ENCODE peak calls at places on chromosomes 12 and 14, in eight cellular contexts. K, G, J, B, Q, U, Y and R are unnamed samples.

GRCh38 chr14:37034410-37035285 is 137.8 kb downstream of the SLC25A21 start:
- ATAC-seq in K (no peak), G (no peak), J (no peak), B (no peak), Q (no peak), U (peak; percentile 11), Y (no peak), R (no peak)

GRCh38 chr12:52800259-52800917 is 4.5 kb upstream of the KRT3 start:
- ATAC-seq in K (no peak), G (no peak), J (no peak), B (no peak), Q (no peak), U (no peak), Y (no peak), R (no peak)

GRCh38 chr12:57127101-57127709 is 1.1 kb upstream of the LRP1 start:
- ATAC-seq in K (peak; percentile 56), G (peak; percentile 54), J (peak; percentile 76), B (peak; percentile 34), Q (peak; percentile 71), U (peak; percentile 47), Y (peak; percentile 83), R (no peak)

GRCh38 chr12:103348935-103349334 is 146.8 kb downstream of the C12orf42 start:
- ATAC-seq in K (peak; percentile 21), G (no peak), J (no peak), B (no peak), Q (no peak), U (no peak), Y (no peak), R (no peak)

GRCh38 chr12:123145211-123145610 is 5.7 kb downstream of the PITPNM2 start:
- ATAC-seq in K (no peak), G (no peak), J (no peak), B (no peak), Q (no peak), U (no peak), Y (no peak), R (no peak)

GRCh38 chr12:72141381-72141780 is 130.8 kb upstream of the TRHDE start:
- ATAC-seq in K (no peak), G (no peak), J (no peak), B (no peak), Q (no peak), U (no peak), Y (peak; percentile 56), R (no peak)

GRCh38 chr14:102616318-102616717 is 23.9 kb downstream of the RCOR1 start:
- ATAC-seq in K (no peak), G (no peak), J (no peak), B (no peak), Q (no peak), U (no peak), Y (no peak), R (peak; percentile 19)

GRCh38 chr14:93239869-93240677 is 33.0 kb downstream of the UBR7 start:
- ATAC-seq in K (no peak), G (no peak), J (no peak), B (no peak), Q (no peak), U (no peak), Y (no peak), R (no peak)

GRCh38 chr14:68368850-68369249 is 424.0 kb downstream of the ZFP36L1 start:
- ATAC-seq in K (peak; percentile 74), G (no peak), J (no peak), B (peak; percentile 97), Q (no peak), U (no peak), Y (no peak), R (no peak)

GRCh38 chr12:100384549-100384916 is 27.7 kb downstream of the SLC17A8 start:
- ATAC-seq in K (no peak), G (no peak), J (no peak), B (no peak), Q (no peak), U (no peak), Y (peak; percentile 43), R (no peak)

GRCh38 chr12:26196424-26196722 is 1.0 kb downstream of the SSPN start:
- ATAC-seq in K (no peak), G (peak; percentile 59), J (peak; percentile 18), B (no peak), Q (peak; percentile 65), U (peak; percentile 25), Y (peak; percentile 26), R (peak; percentile 6)

GRCh38 chr12:27922591-27923139 is 49.9 kb downstream of the PTHLH start:
- ATAC-seq in K (no peak), G (peak; percentile 72), J (peak; percentile 63), B (no peak), Q (peak; percentile 86), U (peak; percentile 91), Y (no peak), R (no peak)

GRCh38 chr12:27488479-27488878 is 35.5 kb upstream of the PPFIBP1 start:
- ATAC-seq in K (no peak), G (no peak), J (no peak), B (no peak), Q (no peak), U (no peak), Y (no peak), R (no peak)

GRCh38 chr14:77123381-77124344 is 17.9 kb downstream of the ZDHHC22 start:
- ATAC-seq in K (peak; percentile 37), G (peak; percentile 65), J (peak; percentile 92), B (no peak), Q (peak; percentile 69), U (peak; percentile 98), Y (peak; percentile 57), R (no peak)

GRCh38 chr12:31951939-31952338 is 7.3 kb upstream of the RESF1 start:
- ATAC-seq in K (peak; percentile 41), G (no peak), J (no peak), B (no peak), Q (no peak), U (no peak), Y (no peak), R (no peak)

GRCh38 chr14:65103150-65103760 is 938 bp upstream of the MAX start:
- ATAC-seq in K (no peak), G (peak; percentile 1), J (peak; percentile 3), B (no peak), Q (no peak), U (no peak), Y (peak; percentile 8), R (no peak)

GRCh38 chr12:10409387-10409786 is at the start of gene KLRC4:
- ATAC-seq in K (no peak), G (no peak), J (no peak), B (peak; percentile 72), Q (no peak), U (no peak), Y (no peak), R (no peak)

GRCh38 chr14:73814158-73814557 is 37.5 kb upstream of the PTGR2 start:
- ATAC-seq in K (peak; percentile 95), G (no peak), J (no peak), B (no peak), Q (no peak), U (no peak), Y (no peak), R (no peak)

GRCh38 chr14:72155379-72155993 is 223.3 kb downstream of the RGS6 start:
- ATAC-seq in K (peak; percentile 81), G (no peak), J (no peak), B (no peak), Q (no peak), U (no peak), Y (no peak), R (no peak)

GRCh38 chr14:92397140-92397815 is 74.3 kb downstream of the SLC24A4 start:
- ATAC-seq in K (no peak), G (no peak), J (peak; percentile 70), B (no peak), Q (no peak), U (peak; percentile 45), Y (no peak), R (no peak)

GRCh38 chr12:99026332-99027116 is 381.4 kb downstream of the APAF1 start:
- ATAC-seq in K (no peak), G (no peak), J (no peak), B (no peak), Q (no peak), U (no peak), Y (no peak), R (no peak)

GRCh38 chr12:63222582-63222981 is 71.6 kb upstream of the AVPR1A start:
- ATAC-seq in K (no peak), G (no peak), J (no peak), B (no peak), Q (no peak), U (no peak), Y (no peak), R (peak; percentile 43)

GRCh38 chr14:90295870-90296516 is 35.7 kb downstream of the NRDE2 start:
- ATAC-seq in K (no peak), G (no peak), J (peak; percentile 49), B (no peak), Q (no peak), U (no peak), Y (no peak), R (no peak)

GRCh38 chr12:109962388-109962787 is 33.8 kb downstream of the GIT2 start:
- ATAC-seq in K (peak; percentile 28), G (no peak), J (no peak), B (no peak), Q (peak; percentile 13), U (no peak), Y (no peak), R (no peak)